ENCODE peak calls at places on chromosomes 13 and 19, in ten cellular contexts. Y, U, G, M, T, H, F, C, V and Z are unnamed samples.

GRCh38 chr13:110138009-110138699 is 168.8 kb downstream of the COL4A1 start:
- DNase-seq in Y (peak; percentile 78), U (no peak), G (no peak), M (peak; percentile 86), T (peak; percentile 91), H (peak; percentile 61), F (peak; percentile 57), C (peak; percentile 81), V (peak; percentile 59), Z (peak; percentile 80)

GRCh38 chr19:41376998-41377365 is 649 bp downstream of the TMEM91 start:
- DNase-seq in Y (no peak), U (no peak), G (no peak), M (no peak), T (no peak), H (no peak), F (no peak), C (no peak), V (no peak), Z (no peak)

GRCh38 chr19:57606931-57607330 is 7.1 kb upstream of the ZNF134 start:
- DNase-seq in Y (no peak), U (no peak), G (no peak), M (no peak), T (no peak), H (no peak), F (no peak), C (no peak), V (no peak), Z (no peak)

GRCh38 chr13:23788459-23788858 is 100.7 kb downstream of the MIPEP start:
- DNase-seq in Y (no peak), U (no peak), G (no peak), M (no peak), T (no peak), H (no peak), F (no peak), C (no peak), V (no peak), Z (no peak)

GRCh38 chr19:4108767-4109625 is 14.9 kb downstream of the MAP2K2 start:
- DNase-seq in Y (peak; percentile 72), U (no peak), G (no peak), M (no peak), T (no peak), H (no peak), F (no peak), C (peak; percentile 48), V (no peak), Z (no peak)

GRCh38 chr19:40598121-40598917 is 2.9 kb upstream of the LTBP4 start:
- DNase-seq in Y (peak; percentile 79), U (no peak), G (no peak), M (peak; percentile 66), T (peak; percentile 89), H (peak; percentile 89), F (peak; percentile 73), C (peak; percentile 85), V (peak; percentile 78), Z (peak; percentile 91)

GRCh38 chr13:20843177-20843576 is 59.4 kb downstream of the XPO4 start:
- DNase-seq in Y (no peak), U (no peak), G (no peak), M (no peak), T (no peak), H (no peak), F (no peak), C (no peak), V (no peak), Z (no peak)

GRCh38 chr19:2888739-2889224 is 11.9 kb upstream of the ZNF57 start:
- DNase-seq in Y (peak; percentile 49), U (no peak), G (no peak), M (no peak), T (no peak), H (no peak), F (peak; percentile 13), C (peak; percentile 37), V (peak; percentile 40), Z (no peak)

GRCh38 chr19:5466814-5467291 is 11.6 kb downstream of the ZNRF4 start:
- DNase-seq in Y (no peak), U (no peak), G (no peak), M (no peak), T (no peak), H (peak; percentile 49), F (no peak), C (no peak), V (no peak), Z (no peak)

GRCh38 chr19:19542507-19542906 is 4.4 kb downstream of the CILP2 start:
- DNase-seq in Y (no peak), U (no peak), G (no peak), M (no peak), T (no peak), H (no peak), F (no peak), C (no peak), V (no peak), Z (no peak)

GRCh38 chr19:10214784-10215183 is 16.3 kb downstream of the S1PR2 start:
- DNase-seq in Y (no peak), U (no peak), G (no peak), M (no peak), T (no peak), H (no peak), F (peak; percentile 76), C (no peak), V (no peak), Z (peak; percentile 67)

GRCh38 chr19:33781536-33781935 is 15.1 kb upstream of the KCTD15 start:
- DNase-seq in Y (no peak), U (no peak), G (no peak), M (no peak), T (no peak), H (no peak), F (no peak), C (no peak), V (no peak), Z (no peak)

GRCh38 chr13:111490611-111491010 is 170.2 kb downstream of the TEX29 start:
- DNase-seq in Y (no peak), U (no peak), G (no peak), M (no peak), T (no peak), H (no peak), F (no peak), C (no peak), V (no peak), Z (no peak)

GRCh38 chr13:112475889-112476288 is 99.7 kb downstream of the SPACA7 start:
- DNase-seq in Y (no peak), U (no peak), G (no peak), M (no peak), T (no peak), H (no peak), F (no peak), C (no peak), V (no peak), Z (no peak)

GRCh38 chr13:44573790-44574465 is 2.2 kb downstream of the TSC22D1 start:
- DNase-seq in Y (peak; percentile 12), U (no peak), G (no peak), M (no peak), T (peak; percentile 33), H (no peak), F (peak; percentile 67), C (no peak), V (no peak), Z (peak; percentile 60)

GRCh38 chr13:70893832-70894231 is 785.6 kb upstream of the KLHL1 start:
- DNase-seq in Y (no peak), U (no peak), G (no peak), M (no peak), T (no peak), H (no peak), F (no peak), C (no peak), V (no peak), Z (no peak)

GRCh38 chr19:7391218-7391670 is 42.5 kb downstream of the ARHGEF18 start:
- DNase-seq in Y (no peak), U (no peak), G (no peak), M (no peak), T (no peak), H (no peak), F (no peak), C (no peak), V (no peak), Z (peak; percentile 74)

GRCh38 chr13:107144432-107144831 is 576.5 kb upstream of the ARGLU1 start:
- DNase-seq in Y (no peak), U (no peak), G (no peak), M (no peak), T (no peak), H (no peak), F (peak; percentile 4), C (no peak), V (no peak), Z (no peak)

GRCh38 chr13:20498129-20498528 is 27.5 kb downstream of the CRYL1 start:
- DNase-seq in Y (no peak), U (no peak), G (no peak), M (no peak), T (no peak), H (no peak), F (no peak), C (no peak), V (no peak), Z (no peak)

GRCh38 chr13:101265934-101266333 is 150.4 kb downstream of the NALCN start:
- DNase-seq in Y (no peak), U (no peak), G (no peak), M (no peak), T (no peak), H (no peak), F (peak; percentile 10), C (no peak), V (no peak), Z (no peak)

GRCh38 chr19:970695-971094 is 13.4 kb upstream of the WDR18 start:
- DNase-seq in Y (no peak), U (no peak), G (no peak), M (no peak), T (no peak), H (no peak), F (no peak), C (no peak), V (no peak), Z (no peak)

GRCh38 chr19:47991191-47991808 is 670 bp downstream of the BSPH1 start:
- DNase-seq in Y (no peak), U (no peak), G (no peak), M (no peak), T (no peak), H (no peak), F (no peak), C (no peak), V (no peak), Z (no peak)

GRCh38 chr13:27967736-27968315 is 1.3 kb downstream of the CDX2 start:
- DNase-seq in Y (no peak), U (no peak), G (no peak), M (no peak), T (no peak), H (no peak), F (no peak), C (no peak), V (no peak), Z (peak; percentile 31)